ENCODE peak calls at places on chromosome 18, in ten cellular contexts. O is stomach, K is A549, N is HepG2, W is transverse colon, Q is sigmoid colon, U is K562, A is SK-N-SH, C is H1, P is suprapubic skin. L is an unnamed sample.

GRCh38 chr18:22185723-22186386 is 16.5 kb downstream of the GATA6 start:
- DNase-seq in O (no peak), K (no peak), N (no peak), W (no peak), Q (no peak), U (no peak), A (no peak), C (no peak), P (no peak), L (no peak)

GRCh38 chr18:47832348-47832747 is 98.1 kb downstream of the SMAD2 start:
- DNase-seq in O (no peak), K (no peak), N (no peak), W (no peak), Q (no peak), U (no peak), A (no peak), C (no peak), P (no peak), L (no peak)

GRCh38 chr18:54880706-54881105 is 52.4 kb downstream of the RAB27B start:
- DNase-seq in O (no peak), K (peak; percentile 56), N (no peak), W (no peak), Q (no peak), U (no peak), A (peak; percentile 11), C (no peak), P (no peak), L (no peak)

GRCh38 chr18:8188196-8188595 is 421.0 kb upstream of the RAB12 start:
- DNase-seq in O (no peak), K (no peak), N (no peak), W (no peak), Q (no peak), U (no peak), A (no peak), C (no peak), P (no peak), L (no peak)

GRCh38 chr18:63237486-63237885 is 82.1 kb downstream of the BCL2 start:
- DNase-seq in O (no peak), K (peak; percentile 13), N (peak; percentile 54), W (no peak), Q (no peak), U (no peak), A (no peak), C (no peak), P (no peak), L (peak; percentile 45)

GRCh38 chr18:68244786-68245185 is 470.1 kb downstream of the TMX3 start:
- DNase-seq in O (no peak), K (no peak), N (no peak), W (no peak), Q (no peak), U (no peak), A (no peak), C (no peak), P (no peak), L (no peak)

GRCh38 chr18:36572135-36572856 is 256.5 kb downstream of the TPGS2 start:
- DNase-seq in O (no peak), K (peak; percentile 28), N (peak; percentile 19), W (peak; percentile 28), Q (no peak), U (peak; percentile 22), A (peak; percentile 48), C (no peak), P (no peak), L (peak; percentile 81)

GRCh38 chr18:40824291-40824690 is 1130.7 kb upstream of the PIK3C3 start:
- DNase-seq in O (no peak), K (no peak), N (no peak), W (no peak), Q (no peak), U (no peak), A (no peak), C (no peak), P (no peak), L (no peak)

GRCh38 chr18:23248826-23249225 is 113.5 kb downstream of the CABLES1 start:
- DNase-seq in O (no peak), K (no peak), N (no peak), W (no peak), Q (no peak), U (no peak), A (no peak), C (no peak), P (no peak), L (no peak)

GRCh38 chr18:23253630-23254029 is 118.3 kb downstream of the CABLES1 start:
- DNase-seq in O (no peak), K (no peak), N (no peak), W (no peak), Q (no peak), U (no peak), A (no peak), C (no peak), P (no peak), L (no peak)

GRCh38 chr18:23249348-23249747 is 114.1 kb downstream of the CABLES1 start:
- DNase-seq in O (no peak), K (no peak), N (no peak), W (no peak), Q (no peak), U (no peak), A (no peak), C (no peak), P (no peak), L (no peak)

GRCh38 chr18:23247896-23248295 is 112.6 kb downstream of the CABLES1 start:
- DNase-seq in O (no peak), K (no peak), N (no peak), W (no peak), Q (no peak), U (no peak), A (no peak), C (no peak), P (no peak), L (no peak)

DNA sequence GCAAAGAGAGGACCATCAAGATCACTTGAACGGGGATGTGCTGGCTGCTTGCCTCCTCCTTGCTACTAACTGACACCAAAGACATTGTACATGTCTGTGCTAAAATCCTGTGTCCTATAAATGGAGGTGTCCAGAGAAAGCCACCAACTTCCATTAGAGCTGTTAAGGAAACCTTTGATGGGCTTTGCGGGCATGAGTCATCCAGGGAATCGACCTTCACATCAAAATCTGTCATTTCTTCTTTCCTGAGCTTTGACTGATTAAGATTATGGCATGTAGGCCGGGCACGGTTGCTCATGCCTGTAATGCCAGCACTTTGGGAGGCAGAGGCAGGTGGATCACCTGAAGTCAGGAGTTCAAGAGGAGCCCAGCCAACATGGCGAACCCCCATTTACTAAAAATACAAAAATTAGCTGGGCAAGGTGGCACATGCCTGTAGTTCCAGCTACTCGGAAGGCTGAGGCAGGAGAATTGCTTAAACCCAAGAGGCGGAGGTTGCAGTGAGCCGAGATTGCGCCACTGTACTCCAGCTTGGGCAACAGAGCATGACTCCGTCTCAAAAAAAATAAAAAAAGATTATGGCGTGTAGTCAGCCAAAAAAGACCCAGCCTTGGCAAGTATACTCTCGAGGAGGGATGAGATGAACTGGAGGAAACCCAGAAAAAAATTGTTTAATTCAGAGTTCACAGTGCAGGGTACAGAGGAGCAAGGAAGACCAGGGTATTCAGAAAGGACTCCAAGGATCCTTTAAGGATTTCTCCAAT is 115.8 kb downstream of the CABLES1 start:
- DNase-seq in O (no peak), K (no peak), N (no peak), W (no peak), Q (no peak), U (no peak), A (no peak), C (no peak), P (no peak), L (peak; percentile 44)
- H3K27ac ChIP-seq in O (peak overlapping the region; percentile 30), K (no peak overlapping the region), N (no peak overlapping the region), W (no peak overlapping the region), Q (no peak overlapping the region), U (no peak overlapping the region), A (no peak overlapping the region), C (no peak overlapping the region), P (peak overlapping the region; percentile 60), L (no peak overlapping the region)

DNA sequence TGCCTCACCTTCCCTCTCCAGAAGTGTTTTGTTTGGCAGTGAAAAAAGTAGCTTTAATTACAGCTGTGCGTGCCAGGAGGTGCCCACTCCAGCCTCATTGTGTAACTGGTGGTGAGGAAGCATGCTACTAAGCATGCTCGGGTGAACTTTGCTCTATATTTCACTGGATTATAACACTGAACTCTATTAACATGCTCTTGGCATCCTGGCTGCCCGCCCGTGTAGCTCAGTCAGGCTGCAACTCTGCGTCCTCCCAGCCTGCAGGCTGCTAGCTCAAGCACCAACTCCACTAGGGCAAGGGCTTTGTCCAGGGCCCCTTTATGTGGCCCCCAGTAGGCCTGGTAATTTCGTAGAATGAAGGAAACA is 34.4 kb downstream of the IMPA2 start:
- DNase-seq in O (peak; percentile 86), K (no peak), N (no peak), W (peak; percentile 85), Q (peak; percentile 90), U (no peak), A (no peak), C (no peak), P (no peak), L (no peak)
- H3K4me1 ChIP-seq in O (peaks cover 55% of the 10 kb centered on the region), K (no peaks in the 10 kb centered on the region), N (peaks cover 2% of the 10 kb centered on the region), W (peaks cover 38% of the 10 kb centered on the region), Q (peaks cover 25% of the 10 kb centered on the region), U (no peaks in the 10 kb centered on the region), A (no peaks in the 10 kb centered on the region), C (no peaks in the 10 kb centered on the region), P (peaks cover 44% of the 10 kb centered on the region), L (no peaks in the 10 kb centered on the region)

GRCh38 chr18:9433616-9434239 is 41.6 kb upstream of the RALBP1 start:
- DNase-seq in O (no peak), K (no peak), N (no peak), W (no peak), Q (no peak), U (no peak), A (no peak), C (no peak), P (no peak), L (no peak)

GRCh38 chr18:9436176-9436575 is 39.1 kb upstream of the RALBP1 start:
- DNase-seq in O (no peak), K (no peak), N (no peak), W (no peak), Q (no peak), U (no peak), A (no peak), C (no peak), P (no peak), L (no peak)

GRCh38 chr18:9437049-9437448 is 38.3 kb upstream of the RALBP1 start:
- DNase-seq in O (no peak), K (no peak), N (no peak), W (no peak), Q (peak; percentile 72), U (no peak), A (no peak), C (no peak), P (no peak), L (no peak)

GRCh38 chr18:9434240-9434701 is 41.0 kb upstream of the RALBP1 start:
- DNase-seq in O (no peak), K (no peak), N (no peak), W (no peak), Q (no peak), U (no peak), A (no peak), C (peak; percentile 55), P (no peak), L (no peak)

GRCh38 chr18:9435041-9435440 is 40.3 kb upstream of the RALBP1 start:
- DNase-seq in O (no peak), K (no peak), N (no peak), W (no peak), Q (no peak), U (no peak), A (no peak), C (no peak), P (no peak), L (no peak)
- TF ChIP-seq EP300 in O (no peak), K (no peak), N (no peak), W (no peak), Q (no peak), U (no peak), A (no peak), C (no peak), P (no peak), L (no peak)

DNA sequence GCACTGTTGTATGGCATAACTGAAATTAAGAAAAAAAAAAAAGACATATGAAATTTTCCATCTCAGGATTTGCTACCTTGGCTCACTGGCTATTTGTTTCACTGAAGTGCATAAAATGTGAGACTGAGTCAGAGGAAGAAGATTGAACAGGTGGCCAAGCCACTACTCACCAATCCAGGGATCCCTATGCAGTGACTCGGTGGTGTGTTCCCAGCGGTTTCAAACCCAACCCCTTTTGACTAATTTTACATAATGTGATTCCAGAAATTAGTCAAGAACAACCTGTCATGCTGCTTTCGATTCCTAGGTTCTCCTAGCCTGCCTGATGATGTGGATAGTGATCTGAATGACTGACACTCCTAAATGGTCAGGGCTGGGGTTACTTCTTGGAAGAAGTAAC is 77.3 kb downstream of the KLHL14 start:
- DNase-seq in O (no peak), K (no peak), N (no peak), W (no peak), Q (no peak), U (no peak), A (no peak), C (no peak), P (no peak), L (no peak)
- H3K27ac ChIP-seq in O (no peak overlapping the region), K (no peak overlapping the region), N (no peak overlapping the region), W (no peak overlapping the region), Q (no peak overlapping the region), U (no peak overlapping the region), A (no peak overlapping the region), C (no peak overlapping the region), P (no peak overlapping the region), L (no peak overlapping the region)